ENCODE peak calls at places on chromosomes 16 and 17, in six cellular contexts. X, E, G, L, K and V are unnamed samples. For H3K9me3, the result is how much of the 10 kb centered on the place peaks cover.

GRCh38 chr17:70558821-70559220 is 389.5 kb downstream of the KCNJ2 start:
- DNase-seq in E (no peak), L (no peak), X (no peak), K (no peak), G (no peak), V (peak)

GRCh38 chr17:81160747-81161453 is 4.4 kb upstream of the PVALEF start:
- DNase-seq in G (no peak), K (no peak), L (no peak), E (no peak), X (peak), V (no peak)

GRCh38 chr17:58344791-58345157 is 7.2 kb downstream of the SUPT4H1 start:
- DNase-seq in K (peak), E (no peak), L (no peak), G (no peak), X (no peak), V (no peak)

GRCh38 chr17:48479014-48479402 is 49.0 kb upstream of the SKAP1 start:
- DNase-seq in G (no peak), K (no peak), L (no peak), X (no peak), E (no peak), V (no peak)

GRCh38 chr17:59366040-59366757 is 34.7 kb downstream of the YPEL2 start:
- DNase-seq in L (no peak), K (no peak), X (no peak), G (peak), E (no peak), V (no peak)

GRCh38 chr17:77459018-77459755 is 318.4 kb downstream of the SEC14L1 start:
- DNase-seq in L (no peak), E (no peak), K (no peak), X (no peak), G (no peak), V (no peak)

GRCh38 chr17:61926831-61927210 is 961 bp downstream of the INTS2 start:
- DNase-seq in X (no peak), L (no peak), G (no peak), K (no peak), E (no peak), V (no peak)

GRCh38 chr17:41404024-41404651 is 6.7 kb upstream of the KRT31 start:
- DNase-seq in G (peak), K (no peak), E (peak), X (no peak), L (no peak), V (no peak)

GRCh38 chr17:79939755-79940154 is 95.9 kb downstream of the TBC1D16 start:
- DNase-seq in G (no peak), L (no peak), K (no peak), E (no peak), X (no peak), V (no peak)

GRCh38 chr17:83081561-83082201 is 2.3 kb downstream of the METRNL start:
- DNase-seq in E (no peak), K (no peak), L (no peak), X (no peak), G (no peak), V (no peak)

GRCh38 chr17:48747445-48748363 is 19.2 kb upstream of the HOXB13 start:
- DNase-seq in E (no peak), X (no peak), L (no peak), G (no peak), K (no peak), V (no peak)

GRCh38 chr17:13650096-13650675 is 48.5 kb upstream of the HS3ST3A1 start:
- DNase-seq in L (no peak), G (peak), K (no peak), E (no peak), X (no peak), V (no peak)

GRCh38 chr17:7363311-7363710 is 8.4 kb downstream of the TMEM95 start:
- DNase-seq in X (no peak), L (no peak), E (no peak), G (no peak), K (no peak), V (no peak)

GRCh38 chr17:59154335-59154720 is 658 bp downstream of the SKA2 start:
- DNase-seq in L (no peak), E (no peak), X (peak), G (peak), K (no peak), V (peak)

GRCh38 chr16:80273635-80274538 is 266.9 kb upstream of the DYNLRB2 start:
- DNase-seq in K (no peak), E (no peak), L (no peak), G (no peak), X (no peak), V (no peak)

GRCh38 chr16:46743232-46743719 is 4.9 kb downstream of the MYLK3 start:
- DNase-seq in L (no peak), X (no peak), E (no peak), K (no peak), G (peak), V (no peak)

GRCh38 chr16:24906199-24906808 is 60.5 kb downstream of the SLC5A11 start:
- DNase-seq in E (peak), X (no peak), L (no peak), G (no peak), K (no peak), V (peak)

GRCh38 chr17:40318835-40319332 is 9.9 kb downstream of the RARA start:
- DNase-seq in G (no peak), X (no peak), L (no peak), K (no peak), E (no peak), V (no peak)

GRCh38 chr17:14016858-14017257 is 52.4 kb upstream of the COX10 start:
- DNase-seq in K (no peak), E (no peak), G (no peak), X (no peak), L (no peak), V (no peak)

GRCh38 chr16:11258553-11259287 is 2.7 kb upstream of the SOCS1 start:
- DNase-seq in X (no peak), L (no peak), E (no peak), G (no peak), K (peak), V (no peak)

DNA sequence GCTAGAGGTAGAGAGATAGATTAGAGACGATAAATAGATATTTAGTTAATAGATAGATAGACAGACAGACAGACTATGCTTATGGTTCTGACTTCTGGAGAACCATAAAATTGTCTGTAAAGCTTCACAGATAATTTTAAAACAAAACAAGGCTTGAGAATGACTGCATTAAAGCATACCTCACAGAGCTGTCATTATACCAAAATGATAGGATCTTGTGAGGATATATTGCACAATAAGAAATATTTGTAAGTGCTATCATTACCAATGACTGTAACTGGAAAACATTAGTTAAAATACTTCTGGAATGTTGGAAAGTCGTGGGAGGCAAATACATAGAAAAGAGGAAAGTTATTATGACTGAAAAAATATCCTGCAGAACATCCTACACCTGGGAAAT is 3.6 kb upstream of the OR1E1 start:
- DNase-seq in K (no peak), E (no peak), L (no peak), G (no peak), X (no peak), V (no peak)
- H3K9me3 ChIP-seq in K (under half), E (under half), L (under half), G (under half), X (under half), V (under half)

GRCh38 chr17:22142091-22142490 is 449.8 kb downstream of the KCNJ18 start:
- DNase-seq in L (no peak), X (no peak), G (no peak), E (no peak), K (no peak), V (no peak)
- H3K9me3 ChIP-seq in L (under half), X (under half), G (under half), E (half or more), K (under half), V (half or more)

GRCh38 chr17:1934901-1935300 is 90.2 kb downstream of the RTN4RL1 start:
- DNase-seq in G (no peak), K (no peak), E (no peak), X (no peak), L (no peak), V (no peak)
- H3K9me3 ChIP-seq in G (under half), K (under half), E (under half), X (under half), L (under half), V (under half)

DNA sequence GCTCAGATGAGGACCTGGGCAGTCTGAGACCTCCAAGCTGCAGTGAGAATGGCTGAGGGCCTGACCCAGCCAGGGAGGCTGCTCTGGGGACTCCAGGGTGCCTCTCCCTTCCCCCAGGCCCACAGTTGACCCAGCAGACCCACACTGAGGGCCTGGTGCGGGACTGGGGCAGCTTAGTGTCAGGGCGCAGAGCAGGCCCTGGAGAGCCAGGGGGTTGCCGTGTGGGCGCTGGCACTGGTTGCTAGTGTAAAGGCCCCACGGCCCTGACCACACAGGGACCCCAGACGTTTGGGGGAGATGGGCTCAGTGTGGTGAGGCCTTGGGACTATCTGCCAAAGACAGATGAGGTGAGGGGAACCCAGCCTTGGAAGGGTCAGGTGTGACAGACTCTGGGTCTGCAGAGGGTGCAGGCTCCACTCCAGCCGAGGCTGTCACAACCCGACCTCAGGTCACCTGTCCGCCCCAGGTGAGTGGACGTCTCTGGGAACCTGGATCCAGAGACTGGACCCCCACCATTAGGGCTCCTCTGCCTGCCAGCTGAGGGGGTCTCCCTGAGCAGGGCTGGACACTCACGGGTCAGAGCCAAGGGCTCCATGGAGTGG is 50.8 kb upstream of the GNG13 start:
- DNase-seq in K (no peak), E (no peak), L (no peak), X (no peak), G (no peak), V (no peak)
- H3K9me3 ChIP-seq in K (under half), E (under half), L (under half), X (under half), G (under half), V (under half)

GRCh38 chr16:64846966-64847365 is 274.9 kb downstream of the CDH11 start:
- DNase-seq in L (no peak), E (no peak), G (no peak), K (no peak), X (no peak), V (no peak)
- H3K9me3 ChIP-seq in L (under half), E (under half), G (under half), K (under half), X (under half), V (under half)

GRCh38 chr16:35516971-35517370 is 2057.6 kb downstream of the TP53TG3F start:
- DNase-seq in X (no peak), L (no peak), K (no peak), G (no peak), E (no peak), V (no peak)

GRCh38 chr16:35510701-35511100 is 2051.3 kb downstream of the TP53TG3F start:
- DNase-seq in G (no peak), X (no peak), K (no peak), E (no peak), L (no peak), V (no peak)

DNA sequence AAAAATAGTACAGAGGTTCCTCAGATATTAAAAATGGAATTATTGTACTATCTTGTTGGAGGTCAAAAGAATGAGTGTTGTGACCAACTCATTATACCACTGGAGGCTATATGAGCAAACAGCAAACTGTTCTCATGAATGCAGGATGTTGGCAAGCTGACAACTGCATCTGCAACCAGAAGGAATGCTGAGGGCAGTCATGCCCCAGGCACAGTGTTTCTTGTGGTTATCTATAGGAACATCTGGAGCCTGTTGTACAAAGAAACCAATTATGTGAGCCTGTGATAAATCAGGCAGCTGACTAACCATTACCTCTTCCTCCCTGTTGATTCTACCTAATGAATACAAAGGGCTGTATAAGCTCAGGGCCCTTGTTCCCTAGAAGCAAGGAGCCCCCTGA is 2057.1 kb downstream of the TP53TG3F start:
- DNase-seq in E (no peak), X (no peak), G (peak), K (no peak), L (no peak), V (no peak)
- H3K9me3 ChIP-seq in E (under half), X (under half), G (under half), K (under half), L (under half), V (under half)

DNA sequence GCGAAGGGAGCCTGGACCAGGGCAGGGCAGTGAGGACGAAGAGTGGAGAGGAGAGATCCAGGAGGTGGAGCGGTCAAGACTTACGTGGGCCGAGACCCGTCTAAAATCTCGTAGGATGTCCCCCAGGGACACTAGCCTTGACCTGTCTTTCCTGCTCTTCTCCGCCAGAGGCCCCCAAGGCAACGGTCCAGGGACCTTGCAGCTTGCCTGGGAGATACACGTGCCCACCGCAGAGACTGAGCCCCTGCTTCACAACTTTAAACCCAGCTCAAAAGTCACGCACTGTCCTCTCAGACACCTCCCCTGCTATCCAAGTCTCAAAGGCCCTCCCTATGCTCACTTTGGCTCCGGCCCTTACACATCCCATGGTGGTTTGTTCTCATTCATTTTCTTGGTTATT is 9.4 kb downstream of the TIGD7 start:
- DNase-seq in X (no peak), G (no peak), K (no peak), E (no peak), L (no peak), V (no peak)
- H3K9me3 ChIP-seq in X (under half), G (under half), K (under half), E (under half), L (half or more), V (half or more)

GRCh38 chr16:64544859-64545258 is 577.0 kb downstream of the CDH11 start:
- DNase-seq in K (no peak), X (no peak), E (no peak), L (no peak), G (no peak), V (no peak)

GRCh38 chr16:64540449-64540848 is 581.4 kb downstream of the CDH11 start:
- DNase-seq in E (no peak), K (no peak), G (no peak), L (no peak), X (no peak), V (no peak)

GRCh38 chr16:64543401-64543800 is 578.5 kb downstream of the CDH11 start:
- DNase-seq in E (no peak), K (no peak), G (no peak), X (no peak), L (no peak), V (no peak)

GRCh38 chr16:64539811-64540210 is 582.1 kb downstream of the CDH11 start:
- DNase-seq in G (no peak), K (no peak), L (no peak), E (no peak), X (no peak), V (no peak)

GRCh38 chr16:64542152-64542551 is 579.7 kb downstream of the CDH11 start:
- DNase-seq in K (no peak), G (no peak), L (no peak), X (no peak), E (no peak), V (no peak)
- H3K9me3 ChIP-seq in K (under half), G (under half), L (under half), X (under half), E (under half), V (under half)

DNA sequence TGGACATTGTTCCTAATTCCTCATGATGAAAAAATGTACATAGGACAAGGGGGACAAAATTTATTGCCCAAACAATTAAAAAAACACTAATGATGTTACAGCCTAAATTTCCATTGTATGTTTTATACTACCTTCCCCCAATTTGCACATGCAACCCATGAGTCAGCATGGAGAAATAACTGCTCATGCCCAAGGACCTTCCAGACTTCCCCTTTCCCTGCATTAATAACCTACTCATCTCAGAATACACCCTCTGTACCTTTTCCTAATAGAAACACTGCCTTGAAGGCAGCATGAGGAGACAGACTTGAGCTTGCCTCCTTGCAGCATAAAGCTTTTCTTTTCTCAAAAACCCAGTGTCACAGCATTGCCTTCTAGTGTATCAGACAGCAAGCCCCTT is 2402.8 kb downstream of the TP53TG3F start:
- DNase-seq in E (no peak), X (no peak), L (no peak), K (no peak), G (no peak), V (no peak)
- H3K9me3 ChIP-seq in E (under half), X (under half), L (under half), K (under half), G (under half), V (under half)

GRCh38 chr16:3443108-3444031 is at the start of the genes NAA60 and ZNF597:
- DNase-seq in G (peak), K (peak), X (peak), L (peak), E (peak), V (peak)
- H3K9me3 ChIP-seq in G (under half), K (under half), X (under half), L (under half), E (under half), V (under half)